ENCODE peak calls at places on chromosomes 5 and 9, in eight cellular contexts. O is brain microvascular endothelial cell, S is tibial artery, D is astrocyte, E is fibroblast of lung, P is foreskin fibroblast, K is keratinocyte, N is uterus. Z is an unnamed sample.

GRCh38 chr9:105328872-105329728 is 84.6 kb downstream of the SLC44A1 start:
- DNase-seq in O (no peak), E (no peak), K (no peak), N (no peak), D (no peak), S (peak; percentile 22), P (no peak), Z (no peak)

GRCh38 chr5:9474241-9475002 is 71.5 kb downstream of the SEMA5A start:
- DNase-seq in K (no peak), D (no peak), S (no peak), P (peak; percentile 56), O (no peak), N (no peak), E (no peak), Z (no peak)

GRCh38 chr9:92947268-92948031 is at the start of gene FGD3:
- DNase-seq in S (no peak), D (peak; percentile 5), K (no peak), N (no peak), E (peak; percentile 32), O (no peak), P (peak; percentile 6), Z (no peak)

GRCh38 chr5:35369965-35370790 is 139.9 kb upstream of the PRLR start:
- DNase-seq in O (no peak), N (no peak), P (no peak), E (no peak), S (no peak), D (no peak), K (no peak), Z (no peak)

GRCh38 chr5:173671121-173671949 is 54.9 kb upstream of the BOD1 start:
- DNase-seq in S (peak; percentile 73), O (no peak), N (peak; percentile 57), K (no peak), D (peak; percentile 22), E (peak; percentile 45), P (peak; percentile 14), Z (no peak)

GRCh38 chr9:135501261-135502167 is 1.0 kb downstream of the MRPS2 start:
- DNase-seq in N (no peak), E (no peak), P (peak; percentile 59), O (no peak), D (no peak), K (no peak), S (peak; percentile 36), Z (peak; percentile 37)

GRCh38 chr9:18847576-18848275 is 185.3 kb downstream of the SAXO1 start:
- DNase-seq in O (no peak), P (no peak), S (no peak), E (no peak), K (no peak), N (no peak), D (no peak), Z (no peak)

GRCh38 chr5:133460172-133460758 is 152.1 kb downstream of the FSTL4 start:
- DNase-seq in O (no peak), D (no peak), S (no peak), P (no peak), N (no peak), K (no peak), E (no peak), Z (peak; percentile 26)

GRCh38 chr5:75681125-75681830 is 36.0 kb downstream of the POC5 start:
- DNase-seq in K (no peak), E (peak; percentile 43), D (peak; percentile 30), O (no peak), S (no peak), P (no peak), N (no peak), Z (peak; percentile 64)

GRCh38 chr5:142482207-142482606 is 157.4 kb upstream of the SPRY4 start:
- DNase-seq in E (no peak), K (no peak), D (no peak), N (no peak), P (no peak), S (no peak), O (no peak), Z (no peak)

GRCh38 chr9:110703669-110704068 is 35.1 kb downstream of the MUSK start:
- DNase-seq in K (no peak), N (no peak), O (no peak), P (no peak), E (no peak), S (no peak), D (no peak), Z (no peak)

GRCh38 chr5:108212775-108213346 is 169.0 kb downstream of the FBXL17 start:
- DNase-seq in O (peak; percentile 51), P (peak; percentile 6), K (no peak), E (peak; percentile 73), D (peak; percentile 57), N (no peak), S (no peak), Z (peak; percentile 44)

GRCh38 chr5:5638193-5638592 is 215.7 kb downstream of the ICE1 start:
- DNase-seq in K (no peak), D (no peak), S (no peak), O (no peak), N (no peak), E (peak; percentile 6), P (no peak), Z (peak; percentile 0)

GRCh38 chr9:9747787-9748186 is 865.0 kb downstream of the PTPRD start:
- DNase-seq in E (peak; percentile 62), S (no peak), D (peak; percentile 43), K (no peak), N (no peak), O (peak; percentile 10), P (no peak), Z (peak; percentile 20)

GRCh38 chr5:141637693-141638419 is 1.1 kb downstream of the RELL2 start:
- DNase-seq in O (peak; percentile 46), P (no peak), S (peak; percentile 49), D (peak; percentile 12), E (peak; percentile 38), K (no peak), N (peak; percentile 50), Z (peak; percentile 21)

GRCh38 chr9:31027678-31028077 is 1356.8 kb upstream of the ACO1 start:
- DNase-seq in E (no peak), S (no peak), D (no peak), P (no peak), N (no peak), O (no peak), K (no peak), Z (peak; percentile 18)

GRCh38 chr5:73496984-73497457 is 1.2 kb upstream of the BTF3 start:
- DNase-seq in P (peak; percentile 33), S (no peak), K (no peak), N (no peak), D (peak; percentile 47), O (peak; percentile 40), E (peak; percentile 63), Z (peak; percentile 80)
- H3K4me3 ChIP-seq in P (peak overlapping the region; percentile 84), S (no peak overlapping the region), K (peak overlapping the region; percentile 91), N (no peak overlapping the region), D (peak overlapping the region; percentile 86), O (no peak overlapping the region), E (peak overlapping the region; percentile 94), Z (no peak overlapping the region)

DNA sequence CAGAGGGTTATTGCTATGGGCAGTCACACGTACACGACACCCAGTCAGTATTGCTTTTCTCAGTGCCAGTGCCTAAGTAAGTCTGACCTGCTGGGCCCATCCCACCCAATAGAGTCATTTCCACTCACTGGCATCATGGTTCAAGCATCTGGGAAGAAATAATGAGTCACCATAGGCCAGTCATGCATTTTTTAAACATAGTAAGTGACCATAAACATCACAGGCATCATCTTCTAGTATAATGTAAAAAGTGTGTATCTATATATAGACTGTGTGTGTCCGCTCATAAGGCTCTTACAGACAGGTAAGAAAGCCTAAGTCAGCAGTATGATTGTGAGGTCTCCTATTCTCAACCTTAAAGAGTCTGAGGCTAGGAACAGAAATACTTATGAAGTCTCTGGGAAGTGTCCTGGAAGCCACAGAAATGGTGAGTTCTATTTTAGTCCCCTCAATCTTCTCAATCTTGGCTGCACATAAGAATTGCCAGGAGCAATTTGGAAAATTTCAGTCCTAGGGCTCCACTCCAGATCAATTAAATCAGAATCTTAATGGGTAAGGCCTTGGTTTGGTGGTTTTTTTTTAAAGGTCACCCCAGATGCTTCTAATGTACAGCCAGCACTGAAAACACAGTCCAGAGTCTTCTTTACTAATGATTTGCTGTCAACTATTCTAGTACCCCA is 65.2 kb downstream of the ZNF366 start:
- DNase-seq in S (no peak), P (peak; percentile 98), O (peak; percentile 92), E (peak; percentile 96), N (no peak), K (peak; percentile 76), D (peak; percentile 95), Z (peak; percentile 97)
- H3K4me3 ChIP-seq in S (no peak overlapping the region), P (no peak overlapping the region), O (no peak overlapping the region), E (no peak overlapping the region), N (no peak overlapping the region), K (no peak overlapping the region), D (no peak overlapping the region), Z (no peak overlapping the region)

DNA sequence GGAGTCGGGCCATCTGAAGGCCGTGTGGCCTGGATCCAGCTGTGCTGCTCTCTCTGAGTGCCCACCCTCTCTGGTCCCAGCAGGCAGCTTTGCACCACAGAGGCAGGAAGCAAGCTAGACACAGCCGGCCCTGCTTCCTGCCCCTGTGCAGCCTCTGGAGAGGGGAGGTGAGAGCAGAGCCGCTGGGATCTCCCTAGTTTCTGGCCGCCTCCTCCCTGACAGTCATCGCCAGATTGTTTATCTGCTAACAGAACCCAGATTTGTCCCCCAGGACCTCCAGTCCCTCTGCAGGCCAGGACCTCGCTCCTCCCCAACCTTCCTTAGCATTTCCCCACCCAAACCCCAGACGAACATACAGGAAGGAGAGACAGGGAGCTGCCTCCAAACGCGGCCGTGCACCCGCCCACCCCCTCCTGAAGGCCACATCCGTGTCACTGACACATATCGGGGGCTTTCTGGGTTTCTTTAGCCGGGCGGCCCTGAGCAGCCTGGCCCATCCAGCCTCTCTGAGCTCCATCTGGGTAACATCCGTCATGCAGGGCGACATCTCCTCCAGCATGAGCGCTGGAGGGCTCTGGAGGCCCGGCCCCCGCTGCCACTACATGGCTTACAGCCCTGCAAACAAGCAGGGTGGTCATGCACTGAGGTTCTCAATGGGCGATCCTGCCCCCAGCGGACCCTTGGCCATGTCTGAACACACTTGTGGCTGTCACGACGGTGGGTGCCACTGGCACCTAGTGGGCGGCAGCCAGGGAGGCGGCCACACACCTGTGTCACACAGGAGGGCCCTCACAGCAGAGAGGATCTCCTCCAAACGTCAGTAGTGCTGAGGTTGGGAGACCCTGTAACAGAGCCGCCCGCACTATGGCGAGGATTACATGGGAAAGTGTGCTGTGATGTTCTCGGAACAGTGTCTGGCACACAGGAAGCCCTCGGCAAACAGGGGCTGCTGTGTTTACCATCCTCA is 47.6 kb downstream of the DBH start:
- DNase-seq in K (no peak), D (no peak), P (no peak), S (no peak), N (no peak), E (peak; percentile 18), O (peak; percentile 40), Z (no peak)
- H3K4me3 ChIP-seq in K (no peak overlapping the region), D (no peak overlapping the region), P (no peak overlapping the region), S (no peak overlapping the region), N (no peak overlapping the region), E (no peak overlapping the region), O (no peak overlapping the region), Z (no peak overlapping the region)

DNA sequence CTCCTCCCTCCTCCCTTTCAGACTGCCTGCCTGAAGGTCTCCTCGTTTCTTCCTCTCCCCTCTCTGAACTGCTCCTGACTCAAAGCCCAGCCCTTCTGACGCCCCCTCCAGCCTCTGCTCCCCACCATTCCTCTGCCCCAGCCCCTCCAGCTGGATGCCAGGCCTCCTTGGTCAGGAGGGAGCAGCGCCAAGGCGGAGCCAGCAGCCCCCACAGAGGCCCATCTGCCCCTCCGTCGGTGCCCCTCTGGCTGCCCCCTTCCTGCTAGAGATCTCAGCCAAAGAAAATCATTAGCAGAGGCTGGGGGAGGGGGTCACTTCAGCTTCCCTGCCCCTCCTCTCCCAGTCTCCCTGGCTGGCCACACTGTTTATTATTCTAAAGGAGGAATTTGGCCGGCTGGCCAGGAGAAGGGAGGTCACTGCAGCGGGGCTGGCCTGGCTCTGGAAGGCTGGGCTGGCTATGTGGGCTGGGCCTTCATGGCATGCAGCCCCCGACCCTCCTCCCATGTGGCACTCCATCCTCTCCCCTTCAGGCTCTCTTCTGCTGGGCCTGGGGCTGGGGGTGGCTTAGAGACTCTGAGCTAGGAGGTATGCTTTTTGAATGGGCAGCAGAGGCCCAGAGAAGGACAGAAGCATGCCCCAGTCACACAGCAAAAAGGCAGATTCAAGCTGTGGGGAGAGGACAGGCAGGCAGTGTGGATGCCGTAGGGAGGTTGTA is 16.9 kb downstream of the PDGFRB start:
- DNase-seq in O (peak; percentile 92), S (peak; percentile 87), P (peak; percentile 79), E (peak; percentile 97), D (peak; percentile 94), N (peak; percentile 72), K (no peak), Z (no peak)
- H3K4me3 ChIP-seq in O (peak overlapping the region; percentile 9), S (peak overlapping the region; percentile 11), P (no peak overlapping the region), E (no peak overlapping the region), D (peak overlapping the region; percentile 19), N (peak overlapping the region; percentile 20), K (no peak overlapping the region), Z (no peak overlapping the region)